ENCODE peak calls at places on chromosome 9, in seven cellular contexts. B, U, O, Q, W, T and F are unnamed samples.

GRCh38 chr9:128049788-128050187 is 17.3 kb downstream of the NAIF1 start:
- DNase-seq in T (no peak), U (no peak), Q (no peak), W (no peak), B (no peak), O (no peak), F (no peak)

GRCh38 chr9:117444466-117444865 is 29.6 kb upstream of the ASTN2 start:
- DNase-seq in B (no peak), O (no peak), T (no peak), Q (no peak), U (no peak), W (no peak), F (no peak)

GRCh38 chr9:98571643-98572042 is 137.1 kb downstream of the GABBR2 start:
- DNase-seq in B (no peak), O (no peak), U (no peak), T (no peak), W (no peak), Q (no peak), F (no peak)

GRCh38 chr9:134983506-134984371 is 66.0 kb upstream of the FCN1 start:
- DNase-seq in O (no peak), W (no peak), U (no peak), B (no peak), T (no peak), Q (no peak), F (no peak)

GRCh38 chr9:136154943-136155342 is 36.3 kb upstream of the TMEM250 start:
- DNase-seq in T (no peak), Q (no peak), O (no peak), W (no peak), B (no peak), U (no peak), F (no peak)

GRCh38 chr9:7147136-7148090 is 389.6 kb downstream of the KDM4C start:
- DNase-seq in Q (no peak), T (no peak), W (no peak), O (no peak), U (no peak), B (no peak), F (peak; percentile 57)

GRCh38 chr9:35730486-35730854 is 1.5 kb downstream of the TLN1 start:
- DNase-seq in B (no peak), O (no peak), T (no peak), U (no peak), W (no peak), Q (no peak), F (no peak)

GRCh38 chr9:133733421-133734250 is 4.5 kb downstream of the SARDH start:
- DNase-seq in U (no peak), O (no peak), B (no peak), Q (no peak), W (peak; percentile 6), T (peak; percentile 63), F (no peak)

GRCh38 chr9:114592356-114592755 is 4.8 kb downstream of the ATP6V1G1 start:
- DNase-seq in T (no peak), O (no peak), Q (no peak), U (no peak), W (no peak), B (no peak), F (peak; percentile 66)

GRCh38 chr9:5869315-5870019 is 21.2 kb upstream of the MLANA start:
- DNase-seq in B (peak; percentile 8), T (no peak), O (peak; percentile 34), U (peak; percentile 70), Q (no peak), W (peak; percentile 66), F (no peak)

GRCh38 chr9:21056931-21057330 is 20.8 kb downstream of the IFNB1 start:
- DNase-seq in O (no peak), B (no peak), W (no peak), T (no peak), Q (no peak), U (no peak), F (no peak)

GRCh38 chr9:109730228-109730627 is 49.8 kb upstream of the PALM2AKAP2 start:
- DNase-seq in U (no peak), O (no peak), B (no peak), T (no peak), W (no peak), Q (no peak), F (peak; percentile 92)

GRCh38 chr9:82140471-82140870 is 151.9 kb downstream of the SPATA31D1 start:
- DNase-seq in O (no peak), W (no peak), U (no peak), B (no peak), Q (no peak), T (no peak), F (peak; percentile 21)

GRCh38 chr9:108883085-108883484 is 21.0 kb downstream of the ACTL7A start:
- DNase-seq in Q (no peak), B (no peak), W (no peak), T (no peak), O (no peak), U (no peak), F (no peak)

GRCh38 chr9:128683340-128684064 is 5.5 kb upstream of the SET start:
- DNase-seq in W (peak; percentile 19), T (no peak), B (no peak), U (peak; percentile 94), O (no peak), Q (no peak), F (peak; percentile 67)

GRCh38 chr9:6226696-6227095 is 11.1 kb downstream of the IL33 start:
- DNase-seq in Q (no peak), W (no peak), T (no peak), O (no peak), B (no peak), U (no peak), F (no peak)

GRCh38 chr9:29078063-29078660 is 1504.9 kb upstream of the C9orf72 start:
- DNase-seq in U (no peak), W (no peak), T (no peak), B (no peak), Q (no peak), O (no peak), F (no peak)

GRCh38 chr9:105912868-105913516 is 218.7 kb downstream of the TMEM38B start:
- DNase-seq in U (no peak), O (no peak), T (no peak), W (no peak), Q (no peak), B (peak; percentile 53), F (no peak)

GRCh38 chr9:19517202-19517942 is 108.6 kb downstream of the ACER2 start:
- DNase-seq in T (peak; percentile 41), W (peak; percentile 40), B (no peak), U (peak; percentile 90), Q (no peak), O (no peak), F (peak; percentile 25)

GRCh38 chr9:132651259-132651658 is 18.5 kb downstream of the DDX31 start:
- DNase-seq in O (no peak), Q (no peak), T (peak; percentile 19), B (no peak), U (no peak), W (no peak), F (peak; percentile 71)
- TF ChIP-seq JUND in O (no peak), Q (no peak), T (no peak), B (no peak), U (no peak), W (no peak), F (no peak)

GRCh38 chr9:122096620-122097415 is 3.7 kb upstream of the TTLL11 start:
- DNase-seq in U (no peak), B (no peak), T (no peak), W (no peak), Q (no peak), O (no peak), F (no peak)

GRCh38 chr9:122100756-122101155 is 7.6 kb upstream of the TTLL11 start:
- DNase-seq in Q (no peak), B (no peak), T (no peak), O (no peak), W (no peak), U (no peak), F (no peak)

GRCh38 chr9:122099271-122099869 is 6.3 kb upstream of the TTLL11 start:
- DNase-seq in T (peak; percentile 80), O (peak; percentile 60), Q (no peak), B (peak; percentile 53), W (peak; percentile 77), U (peak; percentile 92), F (peak; percentile 70)

GRCh38 chr9:122095010-122095767 is 2.1 kb upstream of the TTLL11 start:
- DNase-seq in B (peak; percentile 66), U (peak; percentile 74), Q (no peak), W (peak; percentile 45), T (peak; percentile 56), O (peak; percentile 48), F (peak; percentile 81)

DNA sequence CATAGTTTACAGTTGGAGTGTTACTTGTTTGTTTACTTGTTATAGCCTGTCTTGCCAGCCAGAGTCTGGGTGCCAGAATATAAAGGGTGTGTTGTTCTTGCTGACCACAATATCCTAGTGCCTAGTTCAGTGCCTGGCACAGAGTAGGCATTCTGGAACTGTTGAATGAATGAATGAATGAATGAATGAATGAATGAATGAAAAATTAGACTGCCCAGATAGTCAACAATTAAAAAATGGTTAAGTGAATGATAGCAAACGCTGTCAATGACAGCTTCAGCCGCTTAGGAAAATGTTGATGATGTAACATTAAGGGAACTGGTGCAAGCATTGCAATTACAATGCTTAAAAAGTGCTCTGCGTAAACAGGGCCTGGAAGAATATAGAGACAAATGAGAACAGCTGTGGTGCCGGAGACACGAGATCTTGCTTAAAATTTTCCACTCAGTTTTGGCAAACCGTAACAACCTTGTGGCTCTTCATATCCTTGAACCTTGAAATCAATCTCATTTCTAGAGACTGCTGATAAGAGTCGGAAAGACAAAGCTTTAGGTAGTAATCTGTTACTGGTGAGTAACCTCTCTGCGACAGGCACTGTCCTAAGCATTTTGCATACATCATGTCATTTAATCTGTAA is 4.7 kb upstream of the TTLL11 start:
- DNase-seq in T (no peak), B (no peak), O (no peak), W (no peak), U (no peak), Q (no peak), F (no peak)
- TF ChIP-seq JUND in T (no peak), B (no peak), O (no peak), W (no peak), U (no peak), Q (no peak), F (no peak)

DNA sequence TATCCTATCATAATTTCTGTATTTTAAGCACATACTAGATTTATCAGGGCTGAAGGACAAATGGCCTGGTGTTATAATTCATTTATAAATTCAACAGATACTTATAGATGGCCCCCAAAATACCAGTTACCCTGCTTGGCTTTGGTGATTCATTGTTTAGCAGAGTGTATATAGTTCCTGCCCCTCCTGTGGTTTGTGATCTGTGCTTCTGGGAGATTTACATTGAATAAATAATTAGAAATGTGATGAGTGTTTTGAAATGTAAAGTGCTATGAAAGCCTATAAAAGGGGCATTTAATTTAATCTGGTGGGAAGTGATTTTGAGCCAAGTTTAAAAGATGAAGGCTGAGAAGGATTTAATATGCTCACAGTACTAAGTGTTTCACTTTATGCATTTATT is 36.7 kb upstream of the ZCCHC7 start:
- DNase-seq in Q (no peak), U (no peak), T (no peak), B (no peak), O (no peak), W (no peak), F (no peak)
- TF ChIP-seq JUND in Q (no peak), U (no peak), T (no peak), B (no peak), O (no peak), W (no peak), F (no peak)

GRCh38 chr9:69453746-69454145 is 128.7 kb downstream of the ENTREP1 start:
- DNase-seq in W (no peak), T (no peak), U (no peak), O (no peak), Q (no peak), B (no peak), F (no peak)
- TF ChIP-seq JUND in W (no peak), T (no peak), U (no peak), O (no peak), Q (no peak), B (no peak), F (no peak)